ENCODE peak calls at places on chromosomes 6 and 20, in ten cellular contexts. D, C, I, R, F, O, V, H, N and P are unnamed samples.

GRCh38 chr6:147194652-147195403 is 9.4 kb upstream of the STXBP5 start:
- DNase-seq in D (no peak), C (no peak), I (no peak), R (no peak), F (no peak), O (no peak), V (no peak), H (peak; percentile 76), N (no peak), P (no peak)

GRCh38 chr6:170020041-170020583 is 268.7 kb downstream of the ERMARD start:
- DNase-seq in D (no peak), C (no peak), I (peak; percentile 6), R (peak; percentile 16), F (no peak), O (no peak), V (no peak), H (no peak), N (no peak), P (no peak)

GRCh38 chr6:163260911-163261310 is 153.6 kb upstream of the QKI start:
- DNase-seq in D (no peak), C (no peak), I (no peak), R (no peak), F (no peak), O (no peak), V (no peak), H (no peak), N (no peak), P (no peak)

GRCh38 chr6:20699402-20699801 is 165.1 kb downstream of the CDKAL1 start:
- DNase-seq in D (no peak), C (peak; percentile 33), I (no peak), R (no peak), F (no peak), O (no peak), V (no peak), H (no peak), N (no peak), P (no peak)

GRCh38 chr20:24442909-24443308 is 26.5 kb upstream of the SYNDIG1 start:
- DNase-seq in D (no peak), C (no peak), I (no peak), R (no peak), F (no peak), O (no peak), V (no peak), H (no peak), N (no peak), P (no peak)

GRCh38 chr6:7914991-7915789 is 4.6 kb upstream of the TXNDC5 start:
- DNase-seq in D (no peak), C (no peak), I (peak; percentile 27), R (no peak), F (no peak), O (peak; percentile 48), V (no peak), H (no peak), N (no peak), P (no peak)

GRCh38 chr20:62937353-62938104 is 418 bp upstream of the GID8 start:
- DNase-seq in D (peak; percentile 98), C (peak; percentile 98), I (peak; percentile 98), R (peak; percentile 97), F (peak; percentile 98), O (peak; percentile 97), V (peak; percentile 97), H (peak; percentile 97), N (peak; percentile 98), P (peak; percentile 100)

GRCh38 chr20:41182296-41183212 is 45.2 kb downstream of the PLCG1 start:
- DNase-seq in D (no peak), C (peak; percentile 2), I (no peak), R (peak; percentile 14), F (peak; percentile 51), O (peak; percentile 10), V (no peak), H (peak; percentile 75), N (no peak), P (no peak)

GRCh38 chr6:168411793-168412192 is 29.2 kb upstream of the SMOC2 start:
- DNase-seq in D (no peak), C (no peak), I (no peak), R (no peak), F (no peak), O (no peak), V (no peak), H (no peak), N (no peak), P (no peak)

GRCh38 chr6:168410554-168411011 is 30.4 kb upstream of the SMOC2 start:
- DNase-seq in D (no peak), C (no peak), I (no peak), R (no peak), F (no peak), O (no peak), V (no peak), H (no peak), N (no peak), P (no peak)

GRCh38 chr6:168411130-168411529 is 29.9 kb upstream of the SMOC2 start:
- DNase-seq in D (no peak), C (no peak), I (no peak), R (no peak), F (peak; percentile 62), O (no peak), V (no peak), H (no peak), N (no peak), P (no peak)

GRCh38 chr6:168408504-168409136 is 32.4 kb upstream of the SMOC2 start:
- DNase-seq in D (no peak), C (no peak), I (no peak), R (no peak), F (no peak), O (no peak), V (no peak), H (no peak), N (no peak), P (peak; percentile 9)

GRCh38 chr6:168410035-168410434 is 30.9 kb upstream of the SMOC2 start:
- DNase-seq in D (no peak), C (no peak), I (no peak), R (no peak), F (no peak), O (no peak), V (no peak), H (no peak), N (no peak), P (no peak)
- H3K9me3 ChIP-seq in D (no peaks in the 10 kb centered on the region), C (no peaks in the 10 kb centered on the region), I (no peaks in the 10 kb centered on the region), R (no peaks in the 10 kb centered on the region), F (no peaks in the 10 kb centered on the region), O (no peaks in the 10 kb centered on the region), V (no peaks in the 10 kb centered on the region), H (no peaks in the 10 kb centered on the region), N (no peaks in the 10 kb centered on the region), P (no peaks in the 10 kb centered on the region)

GRCh38 chr20:673606-674005 is 2.0 kb downstream of the SCRT2 start:
- DNase-seq in D (no peak), C (no peak), I (no peak), R (no peak), F (no peak), O (no peak), V (no peak), H (no peak), N (no peak), P (no peak)
- H3K4me1 ChIP-seq in D (no peaks in the 10 kb centered on the region), C (peaks cover 7% of the 10 kb centered on the region), I (no peaks in the 10 kb centered on the region), R (peaks cover 12% of the 10 kb centered on the region), F (peaks cover 17% of the 10 kb centered on the region), O (peaks cover 12% of the 10 kb centered on the region), V (peaks cover 15% of the 10 kb centered on the region), H (peaks cover 5% of the 10 kb centered on the region), N (peaks cover 6% of the 10 kb centered on the region), P (peaks cover 10% of the 10 kb centered on the region)

DNA sequence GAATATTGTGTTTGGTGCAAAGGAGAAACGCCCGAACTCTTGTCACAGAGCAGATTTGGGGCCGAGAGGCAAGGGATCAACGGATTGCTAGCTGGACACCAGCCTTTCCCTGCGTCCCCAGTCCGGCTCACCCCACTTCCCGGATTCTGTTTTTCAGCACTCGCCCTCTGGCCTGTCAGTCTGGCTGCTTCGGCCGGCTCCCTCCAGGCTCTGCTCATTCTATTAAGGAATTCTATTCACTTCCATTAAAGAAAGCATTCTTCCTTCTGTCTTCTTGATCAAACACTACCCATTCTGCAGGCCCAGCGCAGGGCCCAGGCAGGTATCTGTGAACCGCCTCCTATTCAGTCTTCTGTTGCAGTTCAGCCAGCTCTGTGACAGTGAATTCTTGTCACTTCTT is 91.7 kb downstream of the RNF182 start:
- DNase-seq in D (no peak), C (no peak), I (no peak), R (no peak), F (no peak), O (no peak), V (no peak), H (no peak), N (no peak), P (no peak)
- H3K27me3 ChIP-seq in D (peaks cover 3% of the 10 kb centered on the region), C (no peaks in the 10 kb centered on the region), I (no peaks in the 10 kb centered on the region), R (no peaks in the 10 kb centered on the region), F (no peaks in the 10 kb centered on the region), O (no peaks in the 10 kb centered on the region), V (peaks cover 21% of the 10 kb centered on the region), H (no peaks in the 10 kb centered on the region), N (no peaks in the 10 kb centered on the region), P (no peaks in the 10 kb centered on the region)

GRCh38 chr20:49281913-49282467 is 4.1 kb upstream of the ZNFX1 start:
- DNase-seq in D (no peak), C (no peak), I (no peak), R (no peak), F (peak; percentile 28), O (no peak), V (no peak), H (no peak), N (no peak), P (no peak)

GRCh38 chr20:49279677-49280462 is 2.0 kb upstream of the ZNFX1 start:
- DNase-seq in D (no peak), C (no peak), I (no peak), R (no peak), F (no peak), O (no peak), V (no peak), H (no peak), N (no peak), P (no peak)

GRCh38 chr20:49280463-49281058 is 2.7 kb upstream of the ZNFX1 start:
- DNase-seq in D (no peak), C (no peak), I (no peak), R (no peak), F (no peak), O (no peak), V (no peak), H (no peak), N (no peak), P (no peak)

GRCh38 chr20:49282584-49283171 is 4.8 kb upstream of the ZNFX1 start:
- DNase-seq in D (no peak), C (no peak), I (no peak), R (no peak), F (no peak), O (no peak), V (no peak), H (no peak), N (no peak), P (no peak)

DNA sequence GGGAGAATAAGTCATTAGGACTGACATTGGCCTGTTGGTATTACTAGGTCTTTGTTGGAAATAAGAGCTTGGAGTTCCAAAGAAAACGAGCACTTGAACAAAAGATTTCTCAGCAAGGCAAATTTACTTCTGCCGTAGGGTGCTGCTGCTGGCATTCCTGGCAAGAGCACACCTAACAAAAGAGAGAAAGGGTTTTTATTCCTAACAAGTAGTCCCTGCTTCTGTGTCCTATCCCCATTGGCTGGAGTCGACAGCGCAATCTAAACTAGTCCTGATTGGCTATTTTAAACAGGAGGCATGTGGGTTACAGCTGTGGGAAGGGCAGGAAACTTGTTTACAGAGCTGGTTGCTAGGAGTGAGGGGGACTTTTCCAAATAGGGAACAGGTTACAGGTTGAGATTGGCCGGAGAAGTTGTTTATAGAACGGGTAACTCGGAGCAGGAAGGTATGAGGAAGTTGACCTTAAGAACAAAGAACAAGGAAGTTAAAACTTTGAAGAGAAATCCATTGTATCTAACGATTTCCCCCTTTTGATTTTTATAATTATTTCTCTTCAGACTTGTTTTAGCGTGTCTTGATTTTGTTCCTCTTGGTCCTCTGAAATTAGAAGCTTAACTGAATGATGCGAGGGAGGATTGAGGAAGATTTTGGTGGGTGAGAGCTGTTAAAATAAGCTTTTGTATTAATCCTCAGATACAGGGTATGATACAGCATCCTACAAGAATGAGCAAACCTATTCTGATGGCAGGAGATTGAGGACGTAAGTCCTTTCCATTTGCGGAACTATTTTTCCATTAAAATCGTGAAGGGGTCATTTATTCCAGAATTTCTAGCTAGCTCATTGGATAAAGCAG is 3.4 kb upstream of the ZNFX1 start:
- DNase-seq in D (no peak), C (no peak), I (no peak), R (no peak), F (no peak), O (no peak), V (no peak), H (peak; percentile 31), N (no peak), P (no peak)
- H3K9me3 ChIP-seq in D (peaks cover 27% of the 10 kb centered on the region), C (no peaks in the 10 kb centered on the region), I (no peaks in the 10 kb centered on the region), R (peaks cover 62% of the 10 kb centered on the region), F (peaks cover 16% of the 10 kb centered on the region), O (peaks cover 25% of the 10 kb centered on the region), V (no peaks in the 10 kb centered on the region), H (peaks cover 28% of the 10 kb centered on the region), N (peaks cover 60% of the 10 kb centered on the region), P (peaks cover 66% of the 10 kb centered on the region)